ENCODE peak calls at places on chromosomes 4 and X, in nine cellular contexts. X, E, O, D, U, G, I, F and N are unnamed samples.

GRCh38 chrX:115233497-115234219 is at the start of gene LRCH2:
- DNase-seq in U (no peak), G (peak; percentile 55), I (peak; percentile 76), F (peak; percentile 86), E (peak; percentile 86), O (no peak), X (no peak), D (no peak), N (peak; percentile 52)

GRCh38 chrX:19514791-19515614 is at the start of gene MAP3K15:
- DNase-seq in I (peak; percentile 39), F (peak; percentile 74), G (peak; percentile 61), D (no peak), X (peak; percentile 38), U (peak; percentile 50), E (peak; percentile 72), O (no peak), N (peak; percentile 35)

GRCh38 chrX:123736333-123736921 is 3.6 kb upstream of the THOC2 start:
- DNase-seq in G (no peak), I (peak; percentile 44), E (no peak), D (no peak), O (no peak), U (no peak), F (peak; percentile 64), X (no peak), N (peak; percentile 67)

GRCh38 chrX:129461801-129462456 is 61.4 kb downstream of the SMARCA1 start:
- DNase-seq in E (no peak), D (no peak), O (no peak), F (no peak), U (no peak), X (peak; percentile 52), G (no peak), I (no peak), N (no peak)

GRCh38 chr4:174317531-174317930 is 33.8 kb downstream of the CEP44 start:
- DNase-seq in F (no peak), X (no peak), O (no peak), G (no peak), E (no peak), U (peak; percentile 40), I (no peak), D (no peak), N (peak; percentile 5)

GRCh38 chr4:84634961-84635360 is 52.0 kb downstream of the CDS1 start:
- DNase-seq in X (no peak), O (no peak), U (peak; percentile 60), F (no peak), G (no peak), E (no peak), D (no peak), I (no peak), N (no peak)

GRCh38 chr4:77576351-77576750 is 29.3 kb upstream of the CXCL13 start:
- DNase-seq in E (no peak), D (no peak), U (no peak), X (no peak), G (no peak), F (no peak), I (no peak), O (no peak), N (no peak)

GRCh38 chrX:6071755-6072154 is 156.9 kb downstream of the NLGN4X start:
- DNase-seq in D (no peak), F (no peak), X (no peak), O (no peak), E (no peak), I (no peak), G (no peak), U (no peak), N (no peak)

GRCh38 chr4:107755841-107756356 is 35.9 kb upstream of the PAPSS1 start:
- DNase-seq in F (no peak), D (no peak), E (no peak), U (no peak), O (no peak), G (peak; percentile 45), X (peak; percentile 87), I (no peak), N (no peak)

GRCh38 chr4:41526628-41527027 is 11.3 kb upstream of the LIMCH1 start:
- DNase-seq in O (no peak), U (peak; percentile 25), D (no peak), I (no peak), E (no peak), G (no peak), X (no peak), F (no peak), N (no peak)

GRCh38 chr4:58843456-58843855 is 1733.3 kb upstream of the IGFBP7 start:
- DNase-seq in O (no peak), F (no peak), I (no peak), E (no peak), X (no peak), U (no peak), D (no peak), G (no peak), N (no peak)

GRCh38 chrX:17374619-17375360 is at the start of gene NHS:
- DNase-seq in G (peak; percentile 84), X (no peak), I (peak; percentile 83), U (peak; percentile 83), F (peak; percentile 88), D (peak; percentile 61), O (no peak), E (peak; percentile 90), N (peak; percentile 86)

GRCh38 chr4:28360681-28361080 is 1500.0 kb downstream of the STIM2 start:
- DNase-seq in F (no peak), U (no peak), O (no peak), D (no peak), X (no peak), G (no peak), E (no peak), I (no peak), N (no peak)

GRCh38 chr4:166197166-166197565 is 324.1 kb downstream of the TLL1 start:
- DNase-seq in U (peak; percentile 75), I (no peak), O (no peak), G (no peak), E (no peak), X (no peak), F (no peak), D (no peak), N (no peak)
- TF ChIP-seq EZH2phosphoT487 in U (no peak), I (no peak), O (no peak), G (no peak), E (no peak), X (no peak), F (no peak), D (no peak), N (no peak)

GRCh38 chr4:38590017-38590416 is 74.0 kb upstream of the KLF3 start:
- DNase-seq in D (no peak), X (no peak), O (no peak), I (no peak), E (no peak), G (no peak), U (no peak), F (no peak), N (peak; percentile 47)

DNA sequence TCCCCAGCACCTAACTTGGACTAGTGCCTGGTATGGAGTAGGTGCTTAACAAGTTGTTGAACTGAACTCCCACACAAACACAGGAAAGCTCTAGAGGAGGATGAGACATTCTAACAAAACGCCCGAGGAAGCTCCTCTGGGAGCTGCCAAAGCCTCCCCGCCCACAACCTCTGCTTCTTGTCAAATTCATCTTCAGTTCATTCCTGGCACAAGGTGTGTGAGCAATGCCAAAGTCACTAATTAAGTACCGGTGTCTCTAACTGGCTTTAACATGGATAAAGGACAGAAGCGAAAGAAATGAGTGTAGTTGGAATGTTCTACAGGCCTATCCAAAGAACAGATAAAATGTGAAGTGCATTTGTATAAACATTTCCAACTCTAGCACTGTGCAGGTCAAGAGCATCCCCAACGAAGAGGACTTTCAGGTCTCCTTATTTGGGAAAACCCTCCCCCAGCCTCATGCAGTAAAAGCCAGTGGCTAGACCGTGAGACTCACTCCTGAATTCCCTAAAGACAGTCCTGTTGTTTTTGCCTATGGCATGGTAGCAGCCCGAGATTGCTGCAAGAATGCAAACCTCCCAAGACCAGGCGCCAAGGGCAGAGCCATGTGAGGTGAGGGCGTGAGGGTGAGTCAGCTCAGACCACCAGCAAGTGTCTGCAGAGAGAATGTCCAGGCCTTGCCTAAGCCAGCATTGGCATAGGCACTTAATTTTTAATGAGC is 72.2 kb upstream of the KLF3 start:
- DNase-seq in F (no peak), U (no peak), G (no peak), I (no peak), O (no peak), D (no peak), X (no peak), E (no peak), N (peak; percentile 67)
- TF ChIP-seq EZH2phosphoT487 in F (no peak), U (no peak), G (no peak), I (no peak), O (no peak), D (no peak), X (no peak), E (no peak), N (no peak)

GRCh38 chr4:140152760-140153418 is 1.1 kb downstream of the MAML3 start:
- DNase-seq in G (peak; percentile 60), F (peak; percentile 52), U (peak; percentile 32), O (peak; percentile 38), I (peak; percentile 76), E (peak; percentile 71), D (no peak), X (peak; percentile 40), N (peak; percentile 78)

GRCh38 chr4:140153419-140153743 is 603 bp downstream of the MAML3 start:
- DNase-seq in O (no peak), D (no peak), G (no peak), U (no peak), X (no peak), I (no peak), E (no peak), F (no peak), N (no peak)

GRCh38 chr4:140150886-140151699 is 2.9 kb downstream of the MAML3 start:
- DNase-seq in F (peak; percentile 84), D (peak; percentile 79), X (peak; percentile 90), U (peak; percentile 86), O (peak; percentile 83), I (peak; percentile 93), G (peak; percentile 94), E (peak; percentile 93), N (peak; percentile 94)

GRCh38 chr4:140151700-140152014 is 2.3 kb downstream of the MAML3 start:
- DNase-seq in I (peak; percentile 91), O (peak; percentile 82), D (peak; percentile 75), F (peak; percentile 92), G (peak; percentile 95), U (peak; percentile 81), E (peak; percentile 95), X (peak; percentile 79), N (peak; percentile 84)

GRCh38 chr4:140152015-140152703 is 1.8 kb downstream of the MAML3 start:
- DNase-seq in D (peak; percentile 46), X (peak; percentile 70), O (peak; percentile 77), E (peak; percentile 76), G (peak; percentile 79), U (peak; percentile 57), I (peak; percentile 91), F (peak; percentile 84), N (peak; percentile 80)
- TF ChIP-seq EZH2phosphoT487 in D (no peak), X (no peak), O (no peak), E (no peak), G (no peak), U (no peak), I (no peak), F (no peak), N (no peak)

DNA sequence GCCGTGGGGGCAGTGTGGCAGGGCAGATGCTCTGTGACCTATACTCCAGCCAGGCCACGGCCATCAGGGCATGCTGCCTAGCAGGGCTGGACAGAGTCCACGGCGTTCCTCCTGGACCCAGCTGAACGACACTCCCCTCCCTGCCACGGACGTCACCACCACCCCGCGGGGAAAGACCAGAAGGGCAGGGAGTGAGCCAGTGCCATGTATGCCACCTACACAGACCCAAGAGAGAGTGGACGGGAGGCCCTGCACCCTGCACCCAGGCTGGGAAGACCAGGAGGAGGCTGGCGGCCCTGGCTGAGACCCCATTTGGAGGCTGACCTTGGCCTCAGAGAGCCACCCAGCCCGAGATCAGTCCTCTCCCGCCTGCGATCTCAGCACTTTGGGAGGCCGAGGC is 101.9 kb downstream of the FAM53A start:
- DNase-seq in G (no peak), X (no peak), U (no peak), F (no peak), I (no peak), O (no peak), D (no peak), E (no peak), N (no peak)
- TF ChIP-seq EZH2phosphoT487 in G (no peak), X (no peak), U (no peak), F (no peak), I (no peak), O (no peak), D (no peak), E (no peak), N (no peak)